ENCODE peak calls at places on chromosome 19, in eight cellular contexts. Z is WTC11; F is astrocyte of the spinal cord; H is CD4-positive, alpha-beta T cell; W is osteocyte; Y is uterus; N is nephron progenitor cell; T is MM.1S. R is an unnamed sample.

GRCh38 chr19:15118248-15118647 is 11.0 kb downstream of the SYDE1 start:
- DNase-seq in Z (no peak), F (no peak), H (no peak), W (no peak), Y (no peak), N (no peak), T (no peak), R (no peak)

GRCh38 chr19:46404884-46405658 is 8.3 kb downstream of the CCDC8 start:
- DNase-seq in Z (peak), F (no peak), H (no peak), W (no peak), Y (peak), N (peak), T (no peak), R (no peak)

GRCh38 chr19:6273701-6274601 is 5.8 kb downstream of the MLLT1 start:
- DNase-seq in Z (no peak), F (peak), H (no peak), W (no peak), Y (peak), N (peak), T (no peak), R (peak)

GRCh38 chr19:49331616-49332055 is 3.6 kb upstream of the CD37 start:
- DNase-seq in Z (peak), F (peak), H (peak), W (no peak), Y (no peak), N (no peak), T (peak), R (no peak)

GRCh38 chr19:46529622-46530451 is 34.2 kb upstream of the PNMA8B start:
- DNase-seq in Z (peak), F (peak), H (peak), W (no peak), Y (peak), N (peak), T (peak), R (peak)

GRCh38 chr19:55443824-55444719 is 972 bp upstream of the SHISA7 start:
- DNase-seq in Z (no peak), F (no peak), H (no peak), W (no peak), Y (no peak), N (no peak), T (no peak), R (no peak)

GRCh38 chr19:41695745-41696144 is 7.7 kb upstream of the CEACAM7 start:
- DNase-seq in Z (no peak), F (no peak), H (no peak), W (peak), Y (no peak), N (no peak), T (no peak), R (no peak)

GRCh38 chr19:10683064-10683426 is 18.2 kb upstream of the QTRT1 start:
- DNase-seq in Z (no peak), F (no peak), H (no peak), W (no peak), Y (no peak), N (no peak), T (no peak), R (no peak)

GRCh38 chr19:10211071-10211470 is 16.3 kb upstream of the DNMT1 start:
- DNase-seq in Z (no peak), F (no peak), H (no peak), W (no peak), Y (no peak), N (no peak), T (no peak), R (no peak)

GRCh38 chr19:34336781-34337271 is 28.2 kb upstream of the GPI start:
- DNase-seq in Z (no peak), F (peak), H (peak), W (no peak), Y (no peak), N (peak), T (peak), R (no peak)

GRCh38 chr19:49084206-49085019 is 838 bp upstream of the SNRNP70 start:
- DNase-seq in Z (no peak), F (no peak), H (no peak), W (no peak), Y (no peak), N (no peak), T (no peak), R (no peak)

GRCh38 chr19:55118401-55118991 is 1.1 kb upstream of the PPP1R12C start:
- DNase-seq in Z (peak), F (peak), H (no peak), W (no peak), Y (peak), N (peak), T (no peak), R (no peak)

GRCh38 chr19:51799998-51800848 is 5.3 kb downstream of the FPR3 start:
- DNase-seq in Z (no peak), F (peak), H (no peak), W (no peak), Y (peak), N (no peak), T (no peak), R (no peak)

GRCh38 chr19:38919837-38920528 is 8.0 kb upstream of the CCER2 start:
- DNase-seq in Z (no peak), F (no peak), H (no peak), W (no peak), Y (no peak), N (no peak), T (no peak), R (no peak)

GRCh38 chr19:55078996-55079395 is 3.3 kb downstream of the EPS8L1 start:
- DNase-seq in Z (no peak), F (no peak), H (no peak), W (no peak), Y (no peak), N (no peak), T (no peak), R (no peak)

GRCh38 chr19:33641956-33642498 is 20.3 kb downstream of the CHST8 start:
- DNase-seq in Z (peak), F (no peak), H (no peak), W (no peak), Y (no peak), N (no peak), T (no peak), R (no peak)

GRCh38 chr19:2623743-2624142 is 78.8 kb downstream of the GNG7 start:
- DNase-seq in Z (no peak), F (no peak), H (no peak), W (no peak), Y (no peak), N (no peak), T (no peak), R (no peak)

GRCh38 chr19:55985254-55985653 is 1.3 kb upstream of the NLRP5 start:
- DNase-seq in Z (no peak), F (no peak), H (no peak), W (no peak), Y (no peak), N (no peak), T (no peak), R (no peak)

GRCh38 chr19:34676697-34677385 is at the start of gene SCGB2B2:
- DNase-seq in Z (no peak), F (no peak), H (no peak), W (no peak), Y (no peak), N (no peak), T (no peak), R (no peak)

GRCh38 chr19:23758187-23759074 is at the start of gene ZNF681:
- DNase-seq in Z (peak), F (peak), H (peak), W (peak), Y (peak), N (peak), T (peak), R (peak)

GRCh38 chr19:40445945-40446784 is 2.0 kb upstream of the SERTAD3 start:
- DNase-seq in Z (peak), F (no peak), H (no peak), W (no peak), Y (no peak), N (peak), T (no peak), R (peak)

GRCh38 chr19:36573948-36574726 is 1.0 kb upstream of the ZNF529 start:
- DNase-seq in Z (no peak), F (peak), H (no peak), W (no peak), Y (no peak), N (no peak), T (no peak), R (no peak)

GRCh38 chr19:23905771-23906170 is 8.9 kb upstream of the ZNF726 start:
- DNase-seq in Z (no peak), F (no peak), H (no peak), W (no peak), Y (no peak), N (no peak), T (no peak), R (no peak)

GRCh38 chr19:35216026-35216832 is 12.3 kb downstream of the FAM187B start:
- DNase-seq in Z (no peak), F (no peak), H (no peak), W (no peak), Y (no peak), N (no peak), T (peak), R (no peak)

GRCh38 chr19:56875717-56876116 is 35.2 kb upstream of the PEG3 start:
- DNase-seq in Z (no peak), F (no peak), H (no peak), W (no peak), Y (no peak), N (no peak), T (no peak), R (no peak)

GRCh38 chr19:6464070-6464873 is at the start of gene CRB3:
- DNase-seq in Z (peak), F (no peak), H (peak), W (no peak), Y (no peak), N (peak), T (peak), R (peak)

GRCh38 chr19:40376286-40376862 is 13.6 kb downstream of the HIPK4 start:
- DNase-seq in Z (no peak), F (no peak), H (no peak), W (no peak), Y (no peak), N (no peak), T (no peak), R (no peak)

GRCh38 chr19:30879225-30879624 is 470.0 kb downstream of the TSHZ3 start:
- DNase-seq in Z (no peak), F (no peak), H (no peak), W (no peak), Y (no peak), N (no peak), T (no peak), R (no peak)

GRCh38 chr19:48628486-48629296 is 8.5 kb downstream of the DBP start:
- DNase-seq in Z (no peak), F (no peak), H (no peak), W (peak), Y (no peak), N (no peak), T (no peak), R (no peak)

DNA sequence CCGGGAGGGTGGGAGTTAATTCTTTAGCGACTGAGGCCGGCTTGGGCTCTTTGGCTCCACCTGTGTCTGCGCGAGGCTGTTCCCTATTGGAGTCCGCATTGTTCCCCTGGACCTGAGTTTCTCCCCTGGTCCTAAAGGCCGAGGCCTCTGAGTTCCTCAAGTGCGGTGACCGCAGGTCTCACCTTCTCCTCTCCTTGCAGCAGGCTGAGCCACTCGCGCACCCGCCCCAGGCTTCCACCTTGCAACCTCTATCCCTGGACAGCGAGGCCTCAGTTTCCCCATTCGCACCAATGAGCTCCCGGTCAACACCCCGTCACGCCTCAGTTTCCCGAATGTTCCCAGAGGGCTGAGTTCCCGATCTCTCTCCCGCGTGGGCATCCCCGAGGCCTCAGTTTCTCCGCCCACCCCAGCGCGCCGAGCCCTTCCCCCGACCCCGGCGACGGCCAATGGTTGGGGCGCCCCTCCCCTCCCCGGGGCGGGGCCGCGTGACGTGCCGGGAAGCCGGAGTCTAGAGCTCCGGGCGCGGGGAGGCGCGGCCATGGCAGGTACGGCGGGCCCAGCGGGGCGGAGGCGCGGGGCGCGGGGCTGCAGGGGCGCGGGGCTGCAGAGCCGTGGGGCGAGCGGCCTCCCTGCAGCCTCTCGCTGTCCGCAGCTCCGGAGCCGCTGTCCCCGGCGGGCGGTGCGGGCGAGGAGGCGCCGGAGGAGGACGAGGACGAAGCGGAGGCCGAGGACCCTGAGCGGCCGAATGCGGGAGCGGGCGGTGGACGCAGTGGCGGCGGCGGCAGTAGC is at the start of gene MPND:
- DNase-seq in Z (peak), F (peak), H (peak), W (peak), Y (peak), N (peak), T (peak), R (peak)
- TF ChIP-seq CTCF in Z (no peak), F (peak), H (peak), W (peak), Y (no peak), N (peak), T (peak), R (no peak)

DNA sequence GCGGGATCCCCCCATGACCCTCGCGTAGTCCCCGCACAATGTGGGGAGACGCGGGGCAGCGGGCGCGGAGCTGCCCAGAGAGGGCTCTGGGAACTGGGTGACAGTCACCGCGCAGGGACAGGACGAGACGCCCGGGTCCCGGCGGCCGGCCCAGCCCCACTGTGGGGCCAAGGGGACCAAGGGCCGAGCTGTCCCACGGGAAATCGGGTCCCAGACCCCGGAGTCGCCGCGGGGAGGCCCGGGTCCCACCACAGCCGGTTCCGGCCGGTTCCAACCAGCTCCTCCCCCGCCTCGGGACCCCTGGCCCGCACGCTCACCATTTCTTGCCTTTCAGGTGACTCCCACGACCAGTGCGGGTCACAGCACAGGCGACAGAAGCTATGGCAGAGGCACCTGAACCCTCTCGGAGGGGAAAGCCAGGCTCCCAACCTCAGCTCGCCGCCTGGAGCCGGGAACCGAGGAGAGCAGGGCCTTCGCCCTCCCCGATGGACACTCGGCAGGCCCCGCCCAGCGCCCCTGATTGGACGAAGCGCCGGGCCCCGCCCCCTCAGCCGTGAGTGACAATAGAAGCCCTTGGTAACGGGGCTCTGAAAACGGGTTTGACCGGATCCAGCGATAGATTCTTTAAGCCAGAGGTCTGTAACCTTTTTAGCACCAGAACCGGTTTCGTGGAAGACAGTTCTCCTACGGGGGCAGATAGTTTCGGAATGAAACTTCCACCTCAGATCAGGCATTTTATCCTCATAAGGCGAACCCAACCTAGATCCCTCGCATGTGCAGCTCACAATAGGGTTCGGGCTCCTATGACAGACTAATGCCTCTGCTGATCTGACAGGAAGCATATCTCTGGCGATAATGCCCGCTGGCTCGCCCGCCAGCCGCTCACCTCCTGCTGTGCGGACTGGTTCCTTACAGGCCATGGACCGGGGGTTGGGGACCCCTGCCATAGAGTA is at the start of gene ZNF433:
- DNase-seq in Z (peak), F (peak), H (peak), W (peak), Y (peak), N (peak), T (peak), R (peak)
- TF ChIP-seq CTCF in Z (no peak), F (no peak), H (no peak), W (no peak), Y (no peak), N (no peak), T (no peak), R (peak)

GRCh38 chr19:7550987-7551761 is 15.7 kb downstream of the PNPLA6 start:
- DNase-seq in Z (peak), F (peak), H (no peak), W (no peak), Y (peak), N (peak), T (peak), R (peak)
- TF ChIP-seq CTCF in Z (no peak), F (no peak), H (no peak), W (no peak), Y (no peak), N (no peak), T (no peak), R (no peak)

DNA sequence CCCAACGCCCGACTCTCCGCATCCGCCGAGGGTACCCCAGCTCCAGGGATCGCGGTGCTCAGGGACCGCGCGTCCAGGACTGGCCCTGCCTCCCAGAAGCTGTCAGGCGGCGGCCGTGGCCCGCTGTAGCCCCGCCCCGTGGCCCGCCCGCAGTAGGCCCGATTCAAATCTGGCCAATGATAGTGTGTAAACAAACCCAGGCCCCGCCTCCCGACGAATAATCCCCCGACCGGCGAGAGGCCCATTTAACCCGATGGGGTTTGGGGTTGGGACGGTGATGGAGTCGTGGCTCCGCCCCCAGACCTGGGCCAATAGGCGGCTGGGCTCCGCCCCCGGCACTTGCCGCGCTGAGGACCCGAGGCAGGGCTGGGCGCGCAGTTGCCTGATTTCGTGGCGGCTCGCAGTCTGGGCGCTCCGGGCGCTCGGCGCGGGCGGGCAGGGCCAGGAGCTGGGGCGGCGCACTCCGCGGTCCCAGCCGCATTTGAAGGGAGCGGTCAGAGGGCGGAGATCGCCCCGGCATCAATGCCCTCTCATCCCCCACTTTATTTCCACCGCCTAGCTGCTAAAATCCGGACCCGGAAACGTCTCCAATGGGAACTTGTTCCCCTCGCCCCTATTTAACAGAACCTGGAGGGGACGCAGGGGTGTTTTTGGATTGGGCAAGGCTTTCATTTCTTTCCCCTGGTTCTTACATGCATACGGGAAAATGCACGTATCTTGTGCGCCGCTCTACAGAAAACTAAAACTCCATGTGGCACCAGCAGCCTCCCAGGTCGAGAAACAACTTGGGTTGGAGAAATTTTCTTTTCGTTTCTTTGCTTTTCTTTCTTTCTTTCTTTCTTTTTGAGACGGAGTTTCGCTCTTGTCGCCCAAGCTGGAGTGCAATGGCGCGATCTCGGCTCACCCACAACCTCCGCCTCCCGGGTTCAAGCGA is 8.4 kb upstream of the BICRA start:
- DNase-seq in Z (peak), F (peak), H (peak), W (peak), Y (peak), N (peak), T (peak), R (peak)
- TF ChIP-seq CTCF in Z (no peak), F (no peak), H (no peak), W (no peak), Y (peak), N (no peak), T (no peak), R (no peak)

GRCh38 chr19:50459067-50459456 is 17.2 kb upstream of the EMC10 start:
- DNase-seq in Z (no peak), F (no peak), H (no peak), W (no peak), Y (no peak), N (no peak), T (no peak), R (no peak)

GRCh38 chr19:50459638-50460037 is 16.7 kb upstream of the EMC10 start:
- DNase-seq in Z (no peak), F (no peak), H (no peak), W (no peak), Y (no peak), N (no peak), T (no peak), R (no peak)

GRCh38 chr19:50460161-50460765 is 16.0 kb upstream of the EMC10 start:
- DNase-seq in Z (no peak), F (peak), H (no peak), W (no peak), Y (no peak), N (no peak), T (peak), R (no peak)

GRCh38 chr19:50462970-50463369 is 13.3 kb upstream of the EMC10 start:
- DNase-seq in Z (no peak), F (no peak), H (no peak), W (no peak), Y (no peak), N (no peak), T (no peak), R (no peak)

DNA sequence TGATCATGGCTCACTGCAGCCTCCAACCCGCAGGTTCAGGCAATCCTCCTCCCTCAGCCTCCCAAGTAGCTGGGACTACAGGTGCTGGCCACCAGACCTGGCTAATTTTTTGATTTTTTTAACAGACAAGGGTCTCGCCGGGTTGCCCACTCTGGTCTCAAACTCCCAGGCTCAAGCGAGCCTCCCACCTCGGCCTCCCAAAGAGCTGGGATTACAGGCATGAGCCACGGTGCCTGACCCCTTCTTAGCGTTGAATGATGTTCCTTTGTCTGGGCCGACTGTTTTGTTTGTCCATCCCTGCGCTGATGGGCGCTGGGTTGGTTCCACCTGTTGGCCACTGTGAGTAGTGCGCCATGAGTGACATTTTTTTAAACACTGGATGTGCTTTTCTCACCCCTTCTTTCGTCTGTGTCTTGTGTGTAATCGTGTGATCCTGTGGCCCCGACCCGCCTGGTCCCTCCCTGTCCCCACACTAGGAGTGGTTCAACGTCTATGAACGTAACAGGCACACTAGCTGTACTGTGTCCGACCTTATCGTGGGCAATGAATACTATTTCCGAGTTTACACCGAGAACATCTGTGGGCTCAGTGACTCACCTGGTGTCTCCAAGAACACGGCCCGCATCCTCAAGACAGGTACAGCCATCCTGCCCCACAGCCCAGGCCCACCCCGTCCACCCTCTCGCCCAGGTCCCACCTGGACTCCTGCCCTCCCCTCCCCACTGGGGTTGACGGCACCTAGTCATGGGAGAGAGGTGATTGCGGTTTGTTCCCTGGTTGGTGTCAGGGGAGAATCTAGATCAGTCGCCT is 15.0 kb upstream of the EMC10 start:
- DNase-seq in Z (peak), F (peak), H (peak), W (no peak), Y (peak), N (peak), T (peak), R (peak)
- TF ChIP-seq CTCF in Z (peak), F (peak), H (peak), W (peak), Y (peak), N (peak), T (peak), R (peak)

R was measured in prostate gland.